ENCODE peak calls at places on chromosomes 12 and 14, in five cellular contexts. G, R, W, A and T are unnamed samples.
A peak's percentile ranks its signal among the peaks of the same experiment; 100 is the strongest.

GRCh38 chr14:23057757-23058653 is 685 bp upstream of the CDH24 start:
- DNase-seq in R (peak; percentile 81), G (peak; percentile 81), A (peak; percentile 58), W (peak; percentile 87), T (peak; percentile 78)

GRCh38 chr12:94172031-94172430 is 23.7 kb downstream of the PLXNC1 start:
- DNase-seq in A (peak; percentile 65), W (peak; percentile 69), R (no peak), G (peak; percentile 86), T (peak; percentile 23)

GRCh38 chr12:92701441-92701840 is 1.3 kb upstream of the PLEKHG7 start:
- DNase-seq in G (peak; percentile 19), A (no peak), R (no peak), W (peak; percentile 13), T (no peak)

GRCh38 chr12:84201976-84202375 is 710.6 kb downstream of the SLC6A15 start:
- DNase-seq in R (no peak), A (peak; percentile 2), W (no peak), G (no peak), T (no peak)

GRCh38 chr12:68641138-68641537 is 30.4 kb downstream of the RAP1B start:
- DNase-seq in W (no peak), R (no peak), G (no peak), A (no peak), T (no peak)

GRCh38 chr12:125110641-125111360 is 45.6 kb downstream of the AACS start:
- DNase-seq in R (no peak), A (no peak), W (peak; percentile 61), G (peak; percentile 54), T (no peak)

GRCh38 chr14:83779266-83779665 is 1750.7 kb upstream of the FLRT2 start:
- DNase-seq in R (no peak), A (peak; percentile 74), W (no peak), G (peak; percentile 66), T (no peak)

GRCh38 chr14:38210168-38210567 is 2.5 kb downstream of the SSTR1 start:
- DNase-seq in G (peak; percentile 85), W (peak; percentile 70), A (no peak), R (peak; percentile 18), T (no peak)